ENCODE peak calls at places on chromosomes 6 and 20, in eight cellular contexts. F, R, O, W, M, E, V and Q are unnamed samples. For H3K27me3, the result is how much of the 10 kb centered on the place peaks cover.

GRCh38 chr6:53974941-53975340 is 136.3 kb upstream of the MLIP start:
- DNase-seq in V (no peak), W (no peak), M (no peak), E (no peak), F (no peak), R (no peak), O (no peak), Q (no peak)

GRCh38 chr20:61527626-61528025 is 275.6 kb downstream of the CDH4 start:
- DNase-seq in O (no peak), W (no peak), M (no peak), V (no peak), R (no peak), E (no peak), F (no peak), Q (no peak)

GRCh38 chr20:3572151-3572550 is 91.0 kb downstream of the GFRA4 start:
- DNase-seq in E (no peak), R (no peak), W (no peak), F (peak), M (no peak), O (no peak), V (no peak), Q (no peak)

GRCh38 chr6:13848553-13849150 is 34.3 kb upstream of the MCUR1 start:
- DNase-seq in E (no peak), M (no peak), F (no peak), V (no peak), O (peak), R (no peak), W (no peak), Q (no peak)

GRCh38 chr20:13865825-13866351 is 81.1 kb downstream of the NDUFAF5 start:
- DNase-seq in O (no peak), E (no peak), F (peak), M (no peak), V (no peak), R (no peak), W (peak), Q (no peak)

GRCh38 chr6:139369568-139370046 is 4.8 kb downstream of the CITED2 start:
- DNase-seq in R (peak), F (peak), V (peak), O (peak), M (peak), E (peak), W (peak), Q (no peak)

GRCh38 chr6:15147827-15148226 is 98.0 kb upstream of the JARID2 start:
- DNase-seq in W (no peak), M (no peak), V (no peak), E (no peak), R (no peak), F (no peak), O (no peak), Q (no peak)

GRCh38 chr20:36304786-36305495 is 1.2 kb upstream of the DLGAP4 start:
- DNase-seq in F (no peak), W (no peak), V (no peak), E (peak), M (no peak), R (no peak), O (no peak), Q (no peak)

GRCh38 chr6:16819752-16820151 is 58.5 kb upstream of the ATXN1 start:
- DNase-seq in O (peak), M (peak), F (peak), W (no peak), R (no peak), V (no peak), E (peak), Q (no peak)

GRCh38 chr6:8110725-8111124 is 8.4 kb upstream of the EEF1E1 start:
- DNase-seq in O (no peak), F (no peak), E (no peak), R (peak), V (no peak), M (no peak), W (no peak), Q (no peak)

GRCh38 chr20:64161595-64162238 is 2.5 kb upstream of the MYT1 start:
- DNase-seq in E (peak), F (peak), V (no peak), R (no peak), W (peak), O (peak), M (peak), Q (no peak)

GRCh38 chr6:74735304-74735703 is 470.5 kb downstream of the COL12A1 start:
- DNase-seq in E (no peak), W (no peak), O (peak), F (peak), V (no peak), M (no peak), R (no peak), Q (no peak)

GRCh38 chr6:146968041-146968760 is 236.0 kb upstream of the STXBP5 start:
- DNase-seq in R (no peak), V (peak), F (peak), M (no peak), O (peak), E (no peak), W (peak), Q (no peak)

GRCh38 chr6:22078288-22078687 is 218.5 kb downstream of the PRL start:
- DNase-seq in W (no peak), R (no peak), M (no peak), E (no peak), V (no peak), F (no peak), O (no peak), Q (no peak)

GRCh38 chr6:26268659-26269402 is 96.2 kb upstream of the BTN3A2 start:
- DNase-seq in V (no peak), R (no peak), W (peak), O (peak), M (peak), F (peak), E (peak), Q (no peak)

GRCh38 chr6:37285861-37286311 is 27.9 kb upstream of the TMEM217 start:
- DNase-seq in O (no peak), V (no peak), M (no peak), W (no peak), E (no peak), R (no peak), F (no peak), Q (no peak)

GRCh38 chr6:65937982-65938381 is 231.0 kb upstream of the EYS start:
- DNase-seq in E (no peak), O (peak), W (no peak), M (no peak), V (no peak), R (no peak), F (no peak), Q (no peak)

GRCh38 chr20:38723069-38723981 is 961 bp upstream of the SLC32A1 start:
- DNase-seq in V (peak), E (peak), W (no peak), R (no peak), O (no peak), M (peak), F (peak), Q (no peak)

GRCh38 chr20:38723982-38724602 is at the start of gene SLC32A1:
- DNase-seq in F (no peak), E (peak), R (no peak), O (no peak), W (peak), V (peak), M (peak), Q (no peak)

GRCh38 chr20:38725458-38725958 is 1.2 kb downstream of the SLC32A1 start:
- DNase-seq in R (peak), M (no peak), F (no peak), W (no peak), E (no peak), V (no peak), O (no peak), Q (no peak)

GRCh38 chr20:38724603-38725457 is 544 bp downstream of the SLC32A1 start:
- DNase-seq in W (no peak), E (peak), M (peak), V (peak), O (no peak), R (peak), F (no peak), Q (no peak)

GRCh38 chr20:38722708-38723068 is 1.6 kb upstream of the SLC32A1 start:
- DNase-seq in E (peak), M (peak), V (peak), W (no peak), F (no peak), R (no peak), O (no peak), Q (no peak)
- H3K27me3 ChIP-seq in E (half or more), M (half or more), V (half or more), W (half or more), F (half or more), R (half or more), O (half or more), Q (under half)

GRCh38 chr6:70955441-70956190 is 1.2 kb downstream of the B3GAT2 start:
- DNase-seq in W (peak), E (peak), M (peak), O (peak), R (peak), F (peak), V (peak), Q (peak)
- H2AFZ ChIP-seq in W (peak), E (peak), M (peak), O (peak), R (peak), F (peak), V (peak), Q (peak)

DNA sequence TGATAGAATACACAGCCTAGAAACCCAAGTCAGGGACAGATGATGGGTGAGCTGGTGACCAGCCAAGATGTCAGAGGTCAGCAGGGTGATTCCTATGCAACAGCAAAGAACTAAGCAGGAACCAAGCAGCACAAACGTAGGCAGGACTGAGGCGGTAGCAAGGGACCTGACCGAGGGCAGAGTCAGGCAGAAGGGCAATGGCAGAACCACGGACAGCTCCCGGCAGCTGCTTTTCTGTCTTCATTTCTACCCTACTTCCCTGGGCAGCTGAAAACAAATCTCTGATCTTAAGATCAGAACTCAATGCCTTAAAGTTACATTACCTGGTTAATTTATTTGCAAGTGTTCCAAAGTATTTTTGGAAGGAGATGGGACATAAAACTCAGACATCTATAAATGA is 75.1 kb downstream of the CDC40 start:
- DNase-seq in V (no peak), F (peak), M (peak), O (peak), W (peak), R (no peak), E (peak), Q (no peak)
- TF ChIP-seq EZH2phosphoT487 in V (no peak), F (no peak), M (no peak), O (no peak), W (no peak), R (no peak), E (no peak), Q (no peak)

GRCh38 chr6:84764332-84765049 is at the start of gene TBX18:
- DNase-seq in O (no peak), V (peak), M (peak), W (peak), E (peak), R (no peak), F (peak), Q (peak)
- H3K27me3 ChIP-seq in O (half or more), V (under half), M (half or more), W (half or more), E (half or more), R (under half), F (under half), Q (under half)

DNA sequence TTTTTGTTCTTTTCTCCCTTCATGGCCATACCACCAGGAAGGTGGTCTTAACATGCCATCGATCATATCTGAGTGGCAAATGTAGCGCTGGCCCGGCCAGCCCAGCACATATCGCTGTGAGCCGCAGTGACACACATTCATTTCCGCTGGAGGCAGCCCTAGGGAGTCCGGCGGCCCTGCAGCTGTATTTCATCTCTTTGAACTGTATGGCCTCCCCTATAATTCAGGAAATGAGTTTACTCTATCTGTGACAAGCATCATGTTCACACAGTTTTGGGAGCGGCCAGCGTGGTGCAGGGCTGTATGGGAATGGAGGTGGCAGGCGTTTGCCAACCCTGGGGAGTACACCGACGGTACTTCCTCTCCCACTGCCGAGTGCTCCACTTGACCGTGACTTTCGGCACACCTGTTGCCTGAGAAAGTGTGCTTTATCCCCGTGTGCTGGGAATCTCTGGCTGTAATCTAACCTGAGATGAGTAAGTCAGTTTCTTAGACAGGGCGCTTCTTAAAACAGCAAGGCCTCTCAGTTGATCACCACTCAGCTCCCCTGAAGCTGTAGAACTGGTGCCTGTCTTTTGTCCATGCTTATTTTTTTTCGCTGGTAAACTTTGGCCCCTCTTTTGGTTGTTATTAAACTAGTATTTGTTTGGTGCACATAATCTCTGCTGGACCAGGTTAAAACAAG is 257.1 kb upstream of the TAB2 start:
- DNase-seq in V (peak), F (no peak), E (no peak), O (no peak), W (no peak), R (no peak), M (no peak), Q (no peak)
- H2AFZ ChIP-seq in V (peak), F (no peak), E (no peak), O (peak), W (no peak), R (no peak), M (no peak), Q (no peak)

GRCh38 chr6:45400021-45400420 is 22.3 kb upstream of the SUPT3H start:
- DNase-seq in E (no peak), F (no peak), M (no peak), W (no peak), R (no peak), O (no peak), V (no peak), Q (no peak)

GRCh38 chr6:45394586-45395095 is 16.9 kb upstream of the SUPT3H start:
- DNase-seq in W (no peak), F (no peak), R (no peak), E (no peak), O (no peak), V (no peak), M (no peak), Q (no peak)

DNA sequence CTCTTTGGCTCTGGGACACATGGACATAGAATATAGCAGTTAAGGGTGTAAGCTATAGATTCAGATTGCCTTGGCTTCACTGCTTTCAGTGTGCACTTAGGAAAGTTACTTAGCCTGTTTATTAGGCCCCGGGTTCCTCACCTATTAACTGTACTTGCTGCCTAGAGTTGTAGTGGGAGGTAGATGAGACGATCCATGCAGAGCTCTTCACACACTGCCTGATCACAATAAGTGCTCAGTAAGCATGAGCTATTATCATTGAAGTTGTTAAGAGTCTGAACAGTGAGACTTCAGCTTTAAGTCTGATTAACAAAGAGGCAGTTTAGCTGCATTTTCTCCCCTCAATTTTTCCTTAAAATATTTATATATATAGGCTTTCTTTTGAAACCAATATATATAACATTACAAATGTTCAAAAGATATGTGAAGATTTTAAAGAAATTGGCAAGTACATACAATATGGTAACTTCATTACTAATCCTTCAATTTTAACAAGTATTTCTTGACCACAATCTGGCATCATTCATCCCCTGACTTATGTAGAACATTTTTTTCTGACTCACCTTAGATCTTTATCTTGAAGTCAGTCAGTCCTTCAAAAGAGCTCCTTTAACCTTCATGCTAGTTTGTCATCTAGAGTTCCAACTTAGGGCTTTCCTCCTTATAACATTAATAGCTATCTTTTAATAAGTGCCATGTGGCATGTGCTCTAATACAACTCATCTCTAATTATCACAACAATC is 20.5 kb upstream of the SUPT3H start:
- DNase-seq in E (no peak), O (peak), V (no peak), W (no peak), M (no peak), F (peak), R (no peak), Q (no peak)
- TF ChIP-seq EZH2phosphoT487 in E (no peak), O (no peak), V (no peak), W (no peak), M (no peak), F (no peak), R (no peak), Q (no peak)